ENCODE peak calls at places on chromosomes 2 and 18, in ten cellular contexts. K is thoracic aorta, D is PC-9, M is IMR-90, F is heart right ventricle, E is stomach, G is dorsolateral prefrontal cortex, S is GM23338, A is fibroblast of mammary gland, L is cardiac muscle cell. R is an unnamed sample.

GRCh38 chr2:37653805-37654378 is 17.6 kb downstream of the CDC42EP3 start:
- DNase-seq in K (no peak), D (no peak), M (no peak), F (peak; percentile 68), E (no peak), G (peak; percentile 52), S (no peak), A (no peak), L (no peak), R (no peak)

GRCh38 chr2:8993196-8993901 is 10.1 kb downstream of the MBOAT2 start:
- DNase-seq in K (no peak), D (no peak), M (peak; percentile 64), F (no peak), E (no peak), G (no peak), S (no peak), A (no peak), L (peak; percentile 7), R (no peak)

GRCh38 chr2:13193900-13194299 is 477.2 kb downstream of the TRIB2 start:
- DNase-seq in K (no peak), D (no peak), M (peak; percentile 16), F (no peak), E (no peak), G (no peak), S (peak; percentile 74), A (peak; percentile 39), L (peak; percentile 24), R (peak; percentile 33)

GRCh38 chr2:232488097-232488711 is 570 bp upstream of the ECEL1 start:
- DNase-seq in K (no peak), D (no peak), M (no peak), F (no peak), E (no peak), G (no peak), S (peak; percentile 77), A (no peak), L (no peak), R (no peak)

GRCh38 chr18:9648431-9649163 is 34.2 kb upstream of the PPP4R1 start:
- DNase-seq in K (no peak), D (no peak), M (no peak), F (no peak), E (no peak), G (no peak), S (no peak), A (no peak), L (no peak), R (no peak)

GRCh38 chr2:127348421-127349000 is 39.3 kb downstream of the MAP3K2 start:
- DNase-seq in K (no peak), D (no peak), M (peak; percentile 24), F (no peak), E (no peak), G (no peak), S (no peak), A (peak; percentile 67), L (no peak), R (no peak)

GRCh38 chr2:21422050-21422449 is 298.3 kb downstream of the TDRD15 start:
- DNase-seq in K (no peak), D (peak; percentile 19), M (peak; percentile 27), F (peak; percentile 33), E (no peak), G (no peak), S (peak; percentile 79), A (no peak), L (peak; percentile 67), R (no peak)

GRCh38 chr2:20509301-20509765 is 62.5 kb downstream of the RHOB start:
- DNase-seq in K (no peak), D (no peak), M (no peak), F (no peak), E (no peak), G (peak; percentile 18), S (no peak), A (no peak), L (no peak), R (no peak)

GRCh38 chr2:224136394-224136793 is 97.3 kb upstream of the SERPINE2 start:
- DNase-seq in K (no peak), D (no peak), M (no peak), F (no peak), E (no peak), G (no peak), S (no peak), A (no peak), L (no peak), R (no peak)

GRCh38 chr2:151197184-151198070 is 64.2 kb downstream of the RBM43 start:
- DNase-seq in K (no peak), D (no peak), M (no peak), F (no peak), E (no peak), G (no peak), S (no peak), A (no peak), L (no peak), R (no peak)

GRCh38 chr2:231294578-231295362 is 96.3 kb downstream of the ARMC9 start:
- DNase-seq in K (no peak), D (no peak), M (peak; percentile 18), F (no peak), E (no peak), G (no peak), S (no peak), A (no peak), L (no peak), R (no peak)

GRCh38 chr2:88198308-88198707 is 28.2 kb downstream of the THNSL2 start:
- DNase-seq in K (no peak), D (no peak), M (no peak), F (no peak), E (no peak), G (no peak), S (no peak), A (no peak), L (no peak), R (no peak)

GRCh38 chr2:176473177-176473576 is 203.9 kb downstream of the MTX2 start:
- DNase-seq in K (no peak), D (peak; percentile 29), M (peak; percentile 25), F (peak; percentile 27), E (no peak), G (no peak), S (no peak), A (peak; percentile 58), L (no peak), R (no peak)

GRCh38 chr2:27304488-27305240 is 3.6 kb downstream of the UCN start:
- DNase-seq in K (no peak), D (no peak), M (no peak), F (no peak), E (no peak), G (no peak), S (no peak), A (no peak), L (no peak), R (no peak)

GRCh38 chr2:27305516-27305915 is 2.7 kb downstream of the UCN start:
- DNase-seq in K (no peak), D (no peak), M (no peak), F (no peak), E (no peak), G (no peak), S (no peak), A (no peak), L (no peak), R (no peak)

GRCh38 chr2:27306657-27307544 is 1.3 kb downstream of the UCN start:
- DNase-seq in K (no peak), D (no peak), M (no peak), F (no peak), E (no peak), G (no peak), S (peak; percentile 76), A (no peak), L (no peak), R (no peak)

GRCh38 chr2:27306136-27306535 is 2.1 kb downstream of the UCN start:
- DNase-seq in K (no peak), D (no peak), M (no peak), F (no peak), E (no peak), G (no peak), S (peak; percentile 46), A (no peak), L (no peak), R (no peak)

GRCh38 chr2:27303093-27304025 is 4.9 kb downstream of the UCN start:
- DNase-seq in K (no peak), D (peak; percentile 36), M (peak; percentile 72), F (peak; percentile 21), E (peak; percentile 43), G (no peak), S (peak; percentile 91), A (peak; percentile 83), L (peak; percentile 88), R (no peak)
- H3K4me3 ChIP-seq in K (peak overlapping the region; percentile 69), D (peak overlapping the region; percentile 19), M (no peak overlapping the region), F (peak overlapping the region; percentile 2), E (peak overlapping the region; percentile 31), G (peak overlapping the region; percentile 46), S (peak overlapping the region; percentile 43), A (peak overlapping the region; percentile 41), L (no peak overlapping the region), R (no peak overlapping the region)

GRCh38 chr18:74230922-74231714 is 60.6 kb downstream of the CYB5A start:
- DNase-seq in K (no peak), D (peak; percentile 17), M (no peak), F (no peak), E (peak; percentile 80), G (no peak), S (no peak), A (no peak), L (no peak), R (no peak)
- TF ChIP-seq CTCF in K (no peak), D (no peak), M (no peak), F (no peak), E (no peak), G (no peak), S (no peak), A (no peak), L (no peak), R (no peak)

DNA sequence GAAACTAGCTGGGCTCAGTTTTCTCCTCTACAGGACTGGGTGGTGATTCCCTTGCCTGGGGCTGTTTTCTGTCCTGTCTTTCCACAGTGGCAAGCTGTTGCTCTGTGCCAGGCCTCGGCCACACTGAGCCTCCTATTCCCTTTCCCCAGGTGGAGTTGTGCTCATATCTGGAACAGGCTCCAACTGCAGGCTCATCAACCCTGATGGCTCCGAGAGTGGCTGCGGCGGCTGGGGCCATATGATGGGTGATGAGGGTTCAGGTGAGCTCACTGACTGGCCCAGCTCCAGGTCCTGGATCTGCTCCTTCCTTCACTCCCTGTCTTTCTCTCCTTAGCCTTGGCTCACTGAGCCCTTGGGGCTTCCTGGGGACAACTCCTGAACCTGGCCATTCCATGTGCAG is 4.0 kb downstream of the NAGK start:
- DNase-seq in K (no peak), D (no peak), M (no peak), F (no peak), E (no peak), G (no peak), S (no peak), A (no peak), L (no peak), R (no peak)
- H3K4me3 ChIP-seq in K (no peak overlapping the region), D (no peak overlapping the region), M (no peak overlapping the region), F (no peak overlapping the region), E (no peak overlapping the region), G (no peak overlapping the region), S (no peak overlapping the region), A (no peak overlapping the region), L (no peak overlapping the region), R (no peak overlapping the region)

DNA sequence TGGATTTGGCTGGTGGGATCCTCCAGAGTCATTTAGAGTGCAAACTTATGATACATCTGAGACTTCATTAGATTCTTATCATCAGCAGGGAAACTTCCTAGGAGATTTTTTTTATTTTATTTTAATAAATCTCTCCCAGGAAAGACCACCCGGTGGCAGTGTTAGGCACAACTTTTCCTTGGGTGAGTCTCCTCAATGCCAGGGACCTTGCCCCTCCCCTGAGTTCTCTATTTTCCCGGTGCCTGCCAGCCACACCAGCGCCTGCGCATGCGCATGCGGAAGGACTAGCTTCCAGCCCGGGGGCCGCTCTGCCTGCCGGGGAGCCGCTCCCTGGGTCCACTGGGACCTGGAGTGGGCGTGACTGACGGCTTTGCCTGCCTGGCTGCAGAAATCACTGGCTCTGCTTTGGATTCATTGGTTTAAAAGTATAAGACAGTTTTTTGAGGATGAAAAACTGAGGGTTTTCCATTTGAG is 86.6 kb downstream of the TMEM182 start:
- DNase-seq in K (no peak), D (peak; percentile 66), M (peak; percentile 3), F (peak; percentile 87), E (peak; percentile 66), G (peak; percentile 78), S (peak; percentile 92), A (peak; percentile 50), L (peak; percentile 92), R (peak; percentile 11)
- TF ChIP-seq CTCF in K (no peak), D (peak; percentile 44), M (no peak), F (no peak), E (no peak), G (peak; percentile 37), S (peak; percentile 27), A (no peak), L (no peak), R (no peak)

R was measured in astrocyte of the cerebellum.